ENCODE peak calls at places on chromosome X, in four cellular contexts. One of them, this sample, is unnamed.

GRCh38 chrX:147912093-147912801 is 528 bp downstream of the FMR1 start:
- DNase-seq in GM12878: no peak
- DNase-seq in K562: peak
- DNase-seq in H1: peak
- DNase-seq in this sample: no peak

GRCh38 chrX:80667967-80668366 is 141.7 kb downstream of the BRWD3 start:
- DNase-seq in GM12878: no peak
- DNase-seq in K562: no peak
- DNase-seq in H1: no peak
- DNase-seq in this sample: no peak

GRCh38 chrX:71542411-71542810 is 9.5 kb downstream of the OGT start:
- DNase-seq in GM12878: no peak
- DNase-seq in K562: no peak
- DNase-seq in H1: no peak
- DNase-seq in this sample: no peak

GRCh38 chrX:39613508-39613921 is 484.2 kb downstream of the BCOR start:
- DNase-seq in GM12878: no peak
- DNase-seq in K562: no peak
- DNase-seq in H1: peak
- DNase-seq in this sample: no peak

GRCh38 chrX:20361890-20362262 is 95.2 kb upstream of the RPS6KA3 start:
- DNase-seq in GM12878: no peak
- DNase-seq in K562: no peak
- DNase-seq in H1: no peak
- DNase-seq in this sample: peak

GRCh38 chrX:16687514-16687913 is 25.0 kb downstream of the CTPS2 start:
- DNase-seq in GM12878: no peak
- DNase-seq in K562: no peak
- DNase-seq in H1: no peak
- DNase-seq in this sample: no peak

GRCh38 chrX:100994352-100995281 is 25.1 kb downstream of the ARL13A start:
- DNase-seq in GM12878: peak
- DNase-seq in K562: peak
- DNase-seq in H1: no peak
- DNase-seq in this sample: peak

GRCh38 chrX:24561121-24561520 is 86.0 kb downstream of the PCYT1B start:
- DNase-seq in GM12878: no peak
- DNase-seq in K562: peak
- DNase-seq in H1: no peak
- DNase-seq in this sample: no peak

GRCh38 chrX:65451663-65452062 is 82.9 kb downstream of the LAS1L start:
- DNase-seq in GM12878: no peak
- DNase-seq in K562: peak
- DNase-seq in H1: no peak
- DNase-seq in this sample: peak

GRCh38 chrX:7586126-7586525 is 256.8 kb upstream of the VCX start:
- DNase-seq in GM12878: no peak
- DNase-seq in K562: no peak
- DNase-seq in H1: no peak
- DNase-seq in this sample: peak

GRCh38 chrX:56572975-56573374 is 9.5 kb downstream of the UBQLN2 start:
- DNase-seq in GM12878: no peak
- DNase-seq in K562: no peak
- DNase-seq in H1: no peak
- DNase-seq in this sample: no peak

DNA sequence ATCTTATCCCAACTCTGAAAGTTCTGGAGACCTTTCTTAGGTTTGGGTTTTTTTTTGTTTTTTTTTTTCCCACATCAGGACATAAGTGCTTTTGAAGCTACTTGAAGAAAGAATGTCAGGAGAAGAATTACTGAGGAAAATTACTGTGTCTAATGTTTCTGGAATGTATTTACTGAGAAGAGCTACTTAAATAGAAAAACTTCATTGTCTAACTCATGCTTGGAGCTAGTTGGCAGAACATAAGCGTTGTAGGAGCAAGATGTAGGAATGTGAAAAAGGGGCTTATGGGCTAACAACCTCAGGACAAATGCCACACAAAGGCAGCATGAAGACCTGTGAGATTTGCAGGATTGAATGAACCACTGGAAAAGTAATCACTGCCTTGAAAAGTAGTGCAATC is 166.6 kb upstream of the GLRA2 start:
- DNase-seq in GM12878: no peak
- DNase-seq in K562: no peak
- DNase-seq in H1: no peak
- DNase-seq in this sample: no peak
- TF ChIP-seq BRCA1 in GM12878: no peak
- TF ChIP-seq BRCA1 in K562: no peak
- TF ChIP-seq BRCA1 in H1: no peak
- TF ChIP-seq BRCA1 in this sample: no peak

DNA sequence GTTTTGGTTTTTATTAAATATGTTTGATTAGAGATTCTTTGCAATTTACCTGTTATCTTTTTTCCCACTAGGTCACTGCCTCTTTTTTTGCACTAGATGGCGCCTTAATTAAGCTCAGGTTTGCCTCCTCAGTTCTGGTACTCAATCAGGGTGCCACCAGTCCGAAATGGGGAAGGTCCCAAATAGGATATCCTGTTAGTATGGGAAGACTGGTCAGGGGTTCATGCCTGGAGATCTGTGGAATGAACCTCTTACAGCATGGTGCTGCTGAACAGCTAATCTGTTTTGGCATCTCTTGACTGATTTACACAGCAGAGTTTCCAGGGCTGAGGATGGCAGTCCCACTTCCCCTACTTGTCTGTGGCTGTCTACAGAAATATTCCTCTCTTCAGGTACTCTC is 24.2 kb upstream of the VSIG1 start:
- DNase-seq in GM12878: no peak
- DNase-seq in K562: peak
- DNase-seq in H1: no peak
- DNase-seq in this sample: no peak
- TF ChIP-seq BRCA1 in GM12878: no peak
- TF ChIP-seq BRCA1 in K562: no peak
- TF ChIP-seq BRCA1 in H1: no peak
- TF ChIP-seq BRCA1 in this sample: no peak

GRCh38 chrX:118655561-118656246 is 71.7 kb upstream of the IL13RA1 start:
- DNase-seq in GM12878: no peak
- DNase-seq in K562: no peak
- DNase-seq in H1: no peak
- DNase-seq in this sample: peak
- TF ChIP-seq BRCA1 in GM12878: no peak
- TF ChIP-seq BRCA1 in K562: no peak
- TF ChIP-seq BRCA1 in H1: no peak
- TF ChIP-seq BRCA1 in this sample: no peak

GRCh38 chrX:21757960-21758359 is at the start of gene SMPX:
- DNase-seq in GM12878: no peak
- DNase-seq in K562: no peak
- DNase-seq in H1: no peak
- DNase-seq in this sample: no peak

GRCh38 chrX:21758488-21758887 is 572 bp upstream of the SMPX start:
- DNase-seq in GM12878: no peak
- DNase-seq in K562: no peak
- DNase-seq in H1: no peak
- DNase-seq in this sample: no peak

GRCh38 chrX:21756785-21757529 is 959 bp downstream of the SMPX start:
- DNase-seq in GM12878: no peak
- DNase-seq in K562: no peak
- DNase-seq in H1: no peak
- DNase-seq in this sample: no peak
- TF ChIP-seq BRCA1 in GM12878: no peak
- TF ChIP-seq BRCA1 in K562: no peak
- TF ChIP-seq BRCA1 in H1: no peak
- TF ChIP-seq BRCA1 in this sample: no peak

GRCh38 chrX:138858438-138858837 is 146.9 kb upstream of the FGF13 start:
- DNase-seq in GM12878: no peak
- DNase-seq in K562: peak
- DNase-seq in H1: no peak
- DNase-seq in this sample: no peak

GRCh38 chrX:138858946-138859345 is 147.4 kb upstream of the FGF13 start:
- DNase-seq in GM12878: no peak
- DNase-seq in K562: no peak
- DNase-seq in H1: no peak
- DNase-seq in this sample: no peak

GRCh38 chrX:138856881-138857280 is 145.4 kb upstream of the FGF13 start:
- DNase-seq in GM12878: no peak
- DNase-seq in K562: no peak
- DNase-seq in H1: no peak
- DNase-seq in this sample: no peak

GRCh38 chrX:138849521-138849920 is 138.0 kb upstream of the FGF13 start:
- DNase-seq in GM12878: no peak
- DNase-seq in K562: no peak
- DNase-seq in H1: no peak
- DNase-seq in this sample: no peak

GRCh38 chrX:138853936-138854335 is 142.4 kb upstream of the FGF13 start:
- DNase-seq in GM12878: no peak
- DNase-seq in K562: no peak
- DNase-seq in H1: no peak
- DNase-seq in this sample: no peak
- TF ChIP-seq BRCA1 in GM12878: no peak
- TF ChIP-seq BRCA1 in K562: no peak
- TF ChIP-seq BRCA1 in H1: no peak
- TF ChIP-seq BRCA1 in this sample: no peak

DNA sequence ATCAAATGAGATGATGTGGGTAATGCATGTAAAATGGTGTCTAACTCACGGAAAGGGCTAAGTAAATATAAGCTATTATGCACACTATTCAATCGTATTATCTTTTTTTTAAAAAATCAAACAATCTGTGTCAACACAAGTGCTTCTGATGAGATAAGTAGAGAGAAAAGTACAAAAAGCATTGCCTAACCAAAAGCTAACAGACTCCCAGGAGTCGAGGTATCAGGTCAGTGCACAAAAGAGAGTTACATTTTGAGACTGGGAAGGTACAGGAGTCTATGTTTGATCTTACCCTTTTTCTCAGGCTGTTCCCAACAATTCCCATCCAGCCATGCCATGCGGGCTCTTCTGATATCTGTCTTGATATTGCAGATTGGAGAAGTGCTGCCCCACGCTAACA is 203.3 kb upstream of the ZIC3 start:
- DNase-seq in GM12878: no peak
- DNase-seq in K562: no peak
- DNase-seq in H1: no peak
- DNase-seq in this sample: peak
- TF ChIP-seq BRCA1 in GM12878: no peak
- TF ChIP-seq BRCA1 in K562: no peak
- TF ChIP-seq BRCA1 in H1: no peak
- TF ChIP-seq BRCA1 in this sample: no peak